ENCODE peak calls at places on chromosomes 13 and 19, in six cellular contexts. S, T, J, F, B and K are unnamed samples.

GRCh38 chr19:15448778-15449619 is 757 bp downstream of the WIZ start:
- DNase-seq in S (peak), T (peak), J (no peak), F (no peak), B (no peak), K (no peak)

GRCh38 chr13:60482012-60482411 is 85.0 kb downstream of the TDRD3 start:
- DNase-seq in S (no peak), T (no peak), J (no peak), F (no peak), B (no peak), K (no peak)

GRCh38 chr19:38784224-38784623 is 4.8 kb upstream of the LGALS7B start:
- DNase-seq in S (no peak), T (no peak), J (no peak), F (no peak), B (peak), K (no peak)

GRCh38 chr19:13842294-13843103 is 34.4 kb upstream of the NANOS3 start:
- DNase-seq in S (peak), T (no peak), J (peak), F (peak), B (peak), K (no peak)

GRCh38 chr19:5804516-5805464 is at the start of gene NRTN:
- DNase-seq in S (peak), T (peak), J (no peak), F (peak), B (peak), K (no peak)

GRCh38 chr13:112961457-112962369 is 7.3 kb upstream of the MCF2L start:
- DNase-seq in S (no peak), T (no peak), J (peak), F (no peak), B (no peak), K (no peak)

GRCh38 chr19:16112778-16113177 is 1.1 kb downstream of the RAB8A start:
- DNase-seq in S (peak), T (no peak), J (no peak), F (no peak), B (no peak), K (no peak)

GRCh38 chr13:21420706-21421105 is 38.4 kb downstream of the ZDHHC20 start:
- DNase-seq in S (no peak), T (no peak), J (no peak), F (no peak), B (no peak), K (no peak)

GRCh38 chr13:91647361-91647970 is 249.0 kb downstream of the GPC5 start:
- DNase-seq in S (peak), T (peak), J (no peak), F (no peak), B (peak), K (no peak)

GRCh38 chr19:48812094-48812929 is 1.5 kb upstream of the BCAT2 start:
- DNase-seq in S (peak), T (peak), J (peak), F (peak), B (peak), K (no peak)
- H3K4me3 ChIP-seq in S (peak), T (peak), J (peak), F (peak), B (no peak), K (peak)

GRCh38 chr13:99433543-99434075 is 67.7 kb upstream of the TM9SF2 start:
- DNase-seq in S (no peak), T (no peak), J (no peak), F (no peak), B (no peak), K (no peak)
- H3K27ac ChIP-seq in S (no peak), T (no peak), J (no peak), F (peak), B (no peak), K (no peak)

DNA sequence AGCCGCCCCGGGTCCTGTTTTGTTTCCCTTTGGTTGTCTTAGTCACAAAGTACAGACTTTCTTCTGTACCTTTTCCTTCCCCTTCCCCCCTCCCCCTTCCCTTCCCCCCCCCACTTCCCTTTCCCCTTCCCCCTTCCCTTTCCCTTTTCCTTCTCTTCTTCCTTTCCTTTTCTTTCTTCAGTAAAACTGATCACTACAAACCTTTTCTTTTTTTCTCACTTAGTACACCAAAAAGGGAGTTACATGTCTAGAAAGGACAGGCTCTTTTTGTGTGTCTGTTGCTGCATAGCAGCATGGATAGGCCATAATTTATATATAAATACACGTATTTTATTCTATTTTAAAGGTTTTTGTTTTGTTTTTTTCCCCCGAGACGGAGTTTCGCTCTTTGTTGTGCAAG is 35.4 kb downstream of the DNM2 start:
- DNase-seq in S (no peak), T (no peak), J (no peak), F (no peak), B (no peak), K (no peak)
- H3K4me3 ChIP-seq in S (no peak), T (no peak), J (no peak), F (no peak), B (no peak), K (no peak)

DNA sequence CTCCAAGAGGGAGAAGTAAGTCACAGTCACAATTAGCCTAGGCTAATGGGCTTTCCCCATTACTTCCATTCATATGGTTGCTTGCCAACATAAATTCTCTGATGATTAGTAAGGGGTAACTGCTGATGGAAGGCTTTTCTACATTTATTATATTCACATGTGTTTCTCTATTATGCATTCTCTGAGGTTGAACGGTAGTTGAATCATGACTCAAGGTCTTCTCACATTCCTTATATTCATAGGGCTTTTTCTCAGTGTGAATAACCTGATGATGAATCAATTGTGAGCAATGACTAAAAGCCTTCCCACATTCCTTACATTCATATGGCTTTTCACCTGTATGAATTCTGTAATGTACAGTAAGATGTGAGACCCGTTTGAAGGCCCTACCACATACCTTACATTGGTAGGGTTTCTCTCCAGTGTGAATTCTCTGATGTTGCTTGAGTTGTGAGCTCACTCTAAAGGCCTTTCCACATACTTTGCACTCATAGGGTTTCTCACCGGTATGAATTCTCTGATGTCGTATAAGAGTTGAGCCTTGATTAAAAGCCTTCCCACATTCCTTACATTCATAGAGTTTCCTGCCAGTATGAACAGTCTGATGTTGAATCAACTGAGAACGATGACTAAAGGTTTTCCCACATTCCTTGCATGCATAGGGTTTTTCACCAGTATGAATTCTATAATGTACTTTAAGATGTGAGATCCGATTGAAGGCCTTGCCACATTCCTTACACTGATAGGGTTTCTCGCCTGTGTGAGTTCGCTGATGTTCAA is 9.3 kb downstream of the ZNF582 start:
- DNase-seq in S (no peak), T (peak), J (no peak), F (no peak), B (no peak), K (no peak)
- H3K27ac ChIP-seq in S (no peak), T (peak), J (no peak), F (no peak), B (no peak), K (no peak)

GRCh38 chr19:45864629-45865082 is 530 bp downstream of the FOXA3 start:
- DNase-seq in S (no peak), T (no peak), J (no peak), F (no peak), B (peak), K (no peak)
- H3K4me3 ChIP-seq in S (no peak), T (peak), J (peak), F (no peak), B (peak), K (no peak)